ENCODE peak calls at places on chromosomes 2 and 18, in ten cellular contexts. I is endodermal cell, L is endothelial cell, F is HCT116, B is nephron progenitor cell, K is progenitor cell of endocrine pancreas, R is RWPE1, D is cardiac fibroblast, S is bronchial epithelial cell, Z is AG09309. G is an unnamed sample.

GRCh38 chr18:48711651-48712486 is 173.0 kb downstream of the CTIF start:
- DNase-seq in I (peak), L (peak), F (peak), B (peak), K (peak), R (no peak), D (peak), S (no peak), Z (no peak), G (no peak)

GRCh38 chr18:21761471-21762115 is 21.0 kb downstream of the MIB1 start:
- DNase-seq in I (no peak), L (no peak), F (no peak), B (no peak), K (no peak), R (no peak), D (no peak), S (no peak), Z (no peak), G (no peak)

GRCh38 chr2:124983595-124983994 is 958.5 kb downstream of the CNTNAP5 start:
- DNase-seq in I (no peak), L (no peak), F (no peak), B (no peak), K (no peak), R (peak), D (no peak), S (peak), Z (peak), G (no peak)

GRCh38 chr2:39121523-39122063 is 742 bp upstream of the SOS1 start:
- DNase-seq in I (no peak), L (no peak), F (no peak), B (no peak), K (no peak), R (no peak), D (no peak), S (no peak), Z (no peak), G (no peak)

GRCh38 chr2:55518846-55519167 is 711 bp upstream of the CFAP36 start:
- DNase-seq in I (no peak), L (no peak), F (no peak), B (no peak), K (no peak), R (peak), D (peak), S (peak), Z (no peak), G (no peak)

GRCh38 chr2:222655406-222655747 is 515 bp downstream of the FARSB start:
- DNase-seq in I (no peak), L (no peak), F (peak), B (no peak), K (no peak), R (peak), D (no peak), S (peak), Z (no peak), G (no peak)

GRCh38 chr18:11747286-11747685 is 58.2 kb downstream of the GNAL start:
- DNase-seq in I (no peak), L (no peak), F (no peak), B (no peak), K (no peak), R (no peak), D (no peak), S (no peak), Z (no peak), G (no peak)

GRCh38 chr2:18500333-18500732 is 60.1 kb downstream of the RDH14 start:
- DNase-seq in I (no peak), L (no peak), F (no peak), B (no peak), K (no peak), R (no peak), D (peak), S (peak), Z (no peak), G (no peak)

GRCh38 chr2:145258903-145259579 is 739.1 kb upstream of the ZEB2 start:
- DNase-seq in I (no peak), L (no peak), F (no peak), B (no peak), K (no peak), R (no peak), D (peak), S (no peak), Z (peak), G (no peak)

GRCh38 chr2:177832611-177833133 is 239.9 kb downstream of the PDE11A start:
- DNase-seq in I (no peak), L (no peak), F (no peak), B (no peak), K (no peak), R (no peak), D (no peak), S (no peak), Z (no peak), G (no peak)

GRCh38 chr18:39037925-39038324 is 1472.3 kb upstream of the CELF4 start:
- DNase-seq in I (no peak), L (no peak), F (no peak), B (no peak), K (no peak), R (no peak), D (no peak), S (no peak), Z (no peak), G (no peak)

GRCh38 chr2:47720559-47720958 is 62.4 kb upstream of the MSH6 start:
- DNase-seq in I (no peak), L (no peak), F (no peak), B (no peak), K (no peak), R (no peak), D (no peak), S (no peak), Z (no peak), G (no peak)

GRCh38 chr2:43462866-43463641 is 132.8 kb downstream of the THADA start:
- DNase-seq in I (no peak), L (no peak), F (no peak), B (no peak), K (no peak), R (no peak), D (no peak), S (no peak), Z (no peak), G (no peak)

GRCh38 chr2:73972846-73973245 is 11.9 kb upstream of the TET3 start:
- DNase-seq in I (no peak), L (no peak), F (no peak), B (no peak), K (no peak), R (no peak), D (no peak), S (no peak), Z (no peak), G (no peak)

GRCh38 chr2:170073288-170073687 is 104.7 kb upstream of the MYO3B start:
- DNase-seq in I (no peak), L (no peak), F (no peak), B (no peak), K (no peak), R (peak), D (peak), S (peak), Z (peak), G (no peak)

GRCh38 chr2:175207741-175208438 is 26.4 kb upstream of the ATP5MC3 start:
- DNase-seq in I (no peak), L (no peak), F (no peak), B (no peak), K (no peak), R (no peak), D (peak), S (no peak), Z (no peak), G (no peak)

GRCh38 chr18:9631814-9632496 is 17.6 kb upstream of the PPP4R1 start:
- DNase-seq in I (no peak), L (no peak), F (peak), B (no peak), K (no peak), R (peak), D (peak), S (peak), Z (peak), G (no peak)

GRCh38 chr2:189492451-189492850 is 51.2 kb downstream of the WDR75 start:
- DNase-seq in I (no peak), L (no peak), F (no peak), B (no peak), K (no peak), R (no peak), D (no peak), S (peak), Z (no peak), G (no peak)

GRCh38 chr2:236262238-236262637 is 2.0 kb downstream of the ASB18 start:
- DNase-seq in I (no peak), L (no peak), F (no peak), B (no peak), K (no peak), R (no peak), D (no peak), S (no peak), Z (no peak), G (no peak)

GRCh38 chr2:202848813-202849212 is 22.8 kb downstream of the ICA1L start:
- DNase-seq in I (no peak), L (no peak), F (no peak), B (no peak), K (no peak), R (no peak), D (peak), S (no peak), Z (no peak), G (no peak)

GRCh38 chr2:68282814-68283812 is 30.8 kb upstream of the PPP3R1 start:
- DNase-seq in I (no peak), L (no peak), F (peak), B (no peak), K (no peak), R (peak), D (peak), S (peak), Z (no peak), G (no peak)

GRCh38 chr2:48558436-48558835 is 28.5 kb downstream of the STON1 start:
- DNase-seq in I (no peak), L (no peak), F (no peak), B (no peak), K (no peak), R (no peak), D (no peak), S (no peak), Z (no peak), G (no peak)

GRCh38 chr18:49685231-49685942 is 123.5 kb downstream of the LIPG start:
- DNase-seq in I (no peak), L (no peak), F (no peak), B (no peak), K (no peak), R (no peak), D (peak), S (no peak), Z (no peak), G (no peak)

GRCh38 chr2:111194835-111195621 is 74.3 kb downstream of the BCL2L11 start:
- DNase-seq in I (peak), L (no peak), F (no peak), B (no peak), K (no peak), R (no peak), D (no peak), S (no peak), Z (no peak), G (no peak)

GRCh38 chr18:23250893-23251656 is 115.8 kb downstream of the CABLES1 start:
- DNase-seq in I (no peak), L (no peak), F (no peak), B (no peak), K (no peak), R (no peak), D (peak), S (no peak), Z (no peak), G (no peak)

GRCh38 chr2:29802976-29803375 is 118.4 kb downstream of the ALK start:
- DNase-seq in I (no peak), L (no peak), F (no peak), B (no peak), K (no peak), R (no peak), D (no peak), S (peak), Z (no peak), G (no peak)

GRCh38 chr18:12442946-12443345 is 35.2 kb downstream of the PRELID3A start:
- DNase-seq in I (no peak), L (no peak), F (no peak), B (no peak), K (no peak), R (no peak), D (peak), S (peak), Z (no peak), G (no peak)

GRCh38 chr2:24359701-24360049 is 661 bp downstream of the ITSN2 start:
- DNase-seq in I (no peak), L (peak), F (no peak), B (no peak), K (no peak), R (peak), D (peak), S (no peak), Z (no peak), G (no peak)

GRCh38 chr18:56019908-56020307 is 431.9 kb upstream of the TCF4 start:
- DNase-seq in I (no peak), L (no peak), F (no peak), B (no peak), K (no peak), R (no peak), D (no peak), S (no peak), Z (no peak), G (no peak)

GRCh38 chr2:140442319-140442718 is 1662.1 kb upstream of the NXPH2 start:
- DNase-seq in I (no peak), L (no peak), F (no peak), B (no peak), K (no peak), R (no peak), D (peak), S (no peak), Z (no peak), G (no peak)

GRCh38 chr18:71630686-71631085 is 913.5 kb downstream of the CBLN2 start:
- DNase-seq in I (no peak), L (no peak), F (no peak), B (no peak), K (no peak), R (no peak), D (no peak), S (no peak), Z (no peak), G (no peak)

GRCh38 chr2:182259629-182260150 is 167.1 kb downstream of the PDE1A start:
- DNase-seq in I (no peak), L (no peak), F (no peak), B (no peak), K (no peak), R (no peak), D (peak), S (no peak), Z (no peak), G (no peak)

GRCh38 chr18:32771871-32772499 is 838 bp downstream of the KLHL14 start:
- DNase-seq in I (peak), L (peak), F (no peak), B (peak), K (peak), R (no peak), D (no peak), S (no peak), Z (no peak), G (peak)

DNA sequence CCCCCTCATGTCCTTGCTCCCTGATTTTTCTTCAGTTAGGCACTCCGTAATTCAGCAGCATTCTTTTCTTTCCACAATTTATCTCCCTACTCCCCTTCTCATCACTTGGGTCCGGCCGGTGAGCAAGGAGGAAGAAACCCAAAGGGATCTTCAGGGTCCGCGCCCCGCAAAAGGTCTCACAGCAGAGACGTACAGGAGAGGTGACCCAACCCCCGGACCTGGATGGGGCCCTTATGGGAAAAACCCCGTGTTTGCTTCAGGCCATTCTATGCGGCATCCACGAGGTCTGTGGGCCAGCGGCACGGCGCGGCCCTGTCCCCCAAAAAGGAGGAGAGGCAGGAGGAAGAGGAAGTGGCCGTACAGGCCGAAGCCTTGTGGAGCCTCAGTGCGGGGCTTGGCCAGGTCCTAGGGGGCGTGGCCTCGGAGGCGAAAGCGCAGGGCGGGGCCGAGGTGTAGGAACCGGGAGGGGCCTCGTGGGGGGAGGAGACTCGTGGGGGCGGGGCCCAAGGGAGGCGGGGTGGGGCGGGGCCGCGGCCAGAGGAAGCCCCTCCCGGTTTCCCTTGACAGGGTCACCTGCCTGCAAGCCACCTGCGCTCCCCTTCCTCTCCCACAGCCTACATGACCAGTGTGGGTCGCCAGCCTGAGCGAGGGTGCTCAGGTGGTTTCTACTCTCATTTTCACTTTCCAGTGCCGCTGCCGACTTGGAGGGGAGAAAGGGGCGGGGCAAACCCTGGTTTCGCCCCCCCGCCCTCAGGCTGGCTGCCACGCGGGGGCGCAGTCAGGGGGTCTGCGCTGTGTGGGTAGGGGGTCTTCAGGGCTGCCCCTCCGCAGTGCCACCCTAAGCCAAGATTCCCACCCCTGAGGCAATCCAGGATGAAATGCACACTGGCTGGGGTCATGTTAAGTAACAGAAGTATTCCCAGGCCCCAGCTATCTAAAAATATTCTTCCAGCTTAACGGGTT is 156.4 kb upstream of the XPO1 start:
- DNase-seq in I (peak), L (peak), F (peak), B (peak), K (peak), R (peak), D (peak), S (peak), Z (no peak), G (peak)
- TF ChIP-seq CTCF in I (peak), L (peak), F (peak), B (peak), K (peak), R (peak), D (peak), S (peak), Z (peak), G (peak)

GRCh38 chr2:100178085-100178788 is 35.8 kb upstream of the AFF3 start:
- DNase-seq in I (peak), L (peak), F (peak), B (peak), K (no peak), R (peak), D (peak), S (peak), Z (no peak), G (peak)
- TF ChIP-seq CTCF in I (peak), L (peak), F (peak), B (no peak), K (peak), R (peak), D (peak), S (peak), Z (peak), G (peak)

DNA sequence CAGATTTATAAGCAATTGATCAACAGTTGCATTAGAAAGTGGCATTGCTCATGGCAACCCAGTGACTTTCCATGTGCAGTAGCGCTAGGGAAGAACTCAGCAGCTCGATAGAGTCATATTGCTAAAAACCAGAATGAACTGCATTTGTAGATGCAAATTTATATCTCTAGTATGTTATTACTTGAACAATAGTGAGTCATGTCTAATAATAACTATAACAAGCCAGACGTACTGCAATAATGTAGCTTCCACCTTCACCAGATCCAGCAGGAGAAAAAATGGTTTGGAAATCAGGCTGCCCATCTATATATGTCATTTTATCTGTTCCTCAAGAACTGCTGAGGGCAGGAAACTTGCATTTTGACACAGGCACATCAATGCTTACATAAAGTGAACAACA is 66.5 kb upstream of the FIGN start:
- DNase-seq in I (no peak), L (no peak), F (no peak), B (no peak), K (no peak), R (no peak), D (no peak), S (no peak), Z (no peak), G (no peak)
- TF ChIP-seq CTCF in I (no peak), L (no peak), F (no peak), B (no peak), K (no peak), R (no peak), D (no peak), S (no peak), Z (no peak), G (no peak)

GRCh38 chr18:64966667-64967066 is 784.1 kb upstream of the CDH7 start:
- DNase-seq in I (peak), L (no peak), F (no peak), B (peak), K (no peak), R (no peak), D (no peak), S (peak), Z (no peak), G (no peak)
- TF ChIP-seq CTCF in I (peak), L (no peak), F (no peak), B (no peak), K (peak), R (no peak), D (no peak), S (no peak), Z (no peak), G (no peak)

GRCh38 chr2:98180456-98180855 is 93.5 kb downstream of the VWA3B start:
- DNase-seq in I (no peak), L (no peak), F (no peak), B (no peak), K (no peak), R (peak), D (no peak), S (peak), Z (no peak), G (no peak)

GRCh38 chr2:98172150-98172765 is 85.3 kb downstream of the VWA3B start:
- DNase-seq in I (peak), L (no peak), F (no peak), B (no peak), K (no peak), R (no peak), D (no peak), S (no peak), Z (no peak), G (no peak)

GRCh38 chr2:98172951-98173350 is 86.0 kb downstream of the VWA3B start:
- DNase-seq in I (no peak), L (no peak), F (no peak), B (no peak), K (no peak), R (no peak), D (no peak), S (no peak), Z (no peak), G (no peak)

GRCh38 chr2:98170076-98170475 is 83.1 kb downstream of the VWA3B start:
- DNase-seq in I (peak), L (no peak), F (no peak), B (no peak), K (no peak), R (no peak), D (no peak), S (peak), Z (no peak), G (no peak)

GRCh38 chr2:98175811-98176210 is 88.8 kb downstream of the VWA3B start:
- DNase-seq in I (peak), L (no peak), F (peak), B (no peak), K (no peak), R (no peak), D (no peak), S (no peak), Z (no peak), G (no peak)
- TF ChIP-seq CTCF in I (peak), L (no peak), F (peak), B (no peak), K (no peak), R (no peak), D (no peak), S (peak), Z (no peak), G (no peak)

GRCh38 chr2:96867756-96868554 is 1.9 kb downstream of the SEMA4C start:
- DNase-seq in I (peak), L (no peak), F (no peak), B (no peak), K (no peak), R (no peak), D (no peak), S (no peak), Z (no peak), G (no peak)

GRCh38 chr2:96866986-96867755 is 2.7 kb downstream of the SEMA4C start:
- DNase-seq in I (no peak), L (no peak), F (no peak), B (no peak), K (no peak), R (no peak), D (no peak), S (no peak), Z (no peak), G (no peak)

GRCh38 chr2:96869281-96869823 is 528 bp downstream of the SEMA4C start:
- DNase-seq in I (peak), L (peak), F (peak), B (peak), K (no peak), R (peak), D (peak), S (no peak), Z (no peak), G (no peak)

GRCh38 chr2:96869824-96870630 is at the start of gene SEMA4C:
- DNase-seq in I (peak), L (peak), F (no peak), B (peak), K (peak), R (no peak), D (peak), S (no peak), Z (no peak), G (peak)

GRCh38 chr2:96868555-96869280 is 1.2 kb downstream of the SEMA4C start:
- DNase-seq in I (peak), L (peak), F (peak), B (peak), K (peak), R (peak), D (peak), S (peak), Z (peak), G (peak)
- TF ChIP-seq CTCF in I (peak), L (peak), F (peak), B (peak), K (peak), R (peak), D (peak), S (peak), Z (peak), G (peak)